ENCODE peak calls at places on chromosomes 4 and X, in six cellular contexts. F, R, N, T, J and C are unnamed samples.

GRCh38 chrX:140507982-140508305 is 3.1 kb upstream of the SOX3 start:
- DNase-seq in F (peak), R (no peak), N (no peak), T (no peak), J (no peak), C (peak)

GRCh38 chrX:106481341-106481740 is 130.4 kb upstream of the RADX start:
- DNase-seq in F (peak), R (peak), N (peak), T (no peak), J (peak), C (peak)

GRCh38 chr4:7195546-7196282 is 3.4 kb downstream of the SORCS2 start:
- DNase-seq in F (no peak), R (no peak), N (no peak), T (no peak), J (no peak), C (peak)

GRCh38 chr4:32864713-32865351 is 2144.7 kb downstream of the PCDH7 start:
- DNase-seq in F (no peak), R (no peak), N (no peak), T (no peak), J (no peak), C (no peak)

GRCh38 chrX:38437093-38437492 is 84.7 kb downstream of the OTC start:
- DNase-seq in F (no peak), R (no peak), N (peak), T (no peak), J (peak), C (no peak)

GRCh38 chr4:47654972-47655693 is 170.1 kb downstream of the ATP10D start:
- DNase-seq in F (no peak), R (no peak), N (no peak), T (no peak), J (no peak), C (no peak)

GRCh38 chr4:156946508-156947197 is 24.9 kb downstream of the PDGFC start:
- DNase-seq in F (no peak), R (peak), N (peak), T (no peak), J (peak), C (no peak)

GRCh38 chr4:13642163-13642562 is 14.6 kb upstream of the BOD1L1 start:
- DNase-seq in F (no peak), R (no peak), N (peak), T (no peak), J (no peak), C (no peak)

GRCh38 chrX:44456685-44457084 is 86.0 kb downstream of the FUNDC1 start:
- DNase-seq in F (no peak), R (no peak), N (no peak), T (no peak), J (no peak), C (no peak)

GRCh38 chr4:121339307-121339706 is 41.5 kb downstream of the QRFPR start:
- DNase-seq in F (no peak), R (no peak), N (no peak), T (no peak), J (peak), C (no peak)

GRCh38 chr4:70651864-70652506 is 14.3 kb downstream of the JCHAIN start:
- DNase-seq in F (peak), R (peak), N (peak), T (no peak), J (peak), C (peak)

GRCh38 chr4:174018236-174018635 is 265.2 kb downstream of the FBXO8 start:
- DNase-seq in F (no peak), R (no peak), N (no peak), T (no peak), J (peak), C (no peak)

GRCh38 chr4:109406337-109406931 is 27.2 kb upstream of the SEC24B start:
- DNase-seq in F (peak), R (peak), N (peak), T (no peak), J (peak), C (no peak)

GRCh38 chrX:140766024-140766611 is 56.6 kb downstream of the LINC00632 start:
- DNase-seq in F (peak), R (peak), N (peak), T (no peak), J (peak), C (peak)

GRCh38 chr4:122476126-122476525 is 19.6 kb upstream of the IL2 start:
- DNase-seq in F (no peak), R (no peak), N (no peak), T (no peak), J (no peak), C (no peak)

GRCh38 chrX:7147431-7147977 is at the start of gene STS:
- DNase-seq in F (peak), R (peak), N (peak), T (no peak), J (peak), C (peak)

GRCh38 chr4:175953960-175954521 is 111.6 kb upstream of the WDR17 start:
- DNase-seq in F (no peak), R (no peak), N (no peak), T (no peak), J (no peak), C (no peak)

GRCh38 chr4:176193898-176194297 is 1.5 kb downstream of the SPATA4 start:
- DNase-seq in F (no peak), R (peak), N (peak), T (no peak), J (peak), C (no peak)

GRCh38 chr4:10089346-10089745 is 27.3 kb downstream of the WDR1 start:
- DNase-seq in F (no peak), R (no peak), N (no peak), T (peak), J (no peak), C (peak)

GRCh38 chr4:39642885-39643550 is 4.4 kb upstream of the SMIM14 start:
- DNase-seq in F (no peak), R (no peak), N (peak), T (no peak), J (no peak), C (no peak)

GRCh38 chr4:120399846-120400245 is 333.2 kb upstream of the MAD2L1 start:
- DNase-seq in F (no peak), R (no peak), N (no peak), T (no peak), J (no peak), C (no peak)

GRCh38 chr4:159229164-159229563 is 126.3 kb downstream of the RAPGEF2 start:
- DNase-seq in F (peak), R (peak), N (peak), T (no peak), J (peak), C (no peak)

GRCh38 chrX:46710927-46711623 is 47.8 kb downstream of the SLC9A7 start:
- DNase-seq in F (no peak), R (no peak), N (no peak), T (no peak), J (no peak), C (no peak)

GRCh38 chr4:186068581-186069402 is at the start of gene TLR3:
- DNase-seq in F (no peak), R (peak), N (peak), T (no peak), J (peak), C (no peak)

GRCh38 chrX:149456476-149457245 is 48.4 kb downstream of the IDS start:
- DNase-seq in F (no peak), R (no peak), N (no peak), T (no peak), J (no peak), C (no peak)

GRCh38 chr4:21380861-21381260 is 567.7 kb downstream of the KCNIP4 start:
- DNase-seq in F (no peak), R (no peak), N (no peak), T (no peak), J (no peak), C (no peak)

GRCh38 chr4:183832776-183833450 is 72.2 kb upstream of the STOX2 start:
- DNase-seq in F (no peak), R (no peak), N (no peak), T (no peak), J (peak), C (no peak)

GRCh38 chr4:113582737-113583136 is 178.8 kb downstream of the CAMK2D start:
- DNase-seq in F (no peak), R (no peak), N (no peak), T (no peak), J (no peak), C (no peak)

GRCh38 chr4:105520819-105521790 is 31.3 kb upstream of the ARHGEF38 start:
- DNase-seq in F (peak), R (peak), N (peak), T (no peak), J (peak), C (no peak)

DNA sequence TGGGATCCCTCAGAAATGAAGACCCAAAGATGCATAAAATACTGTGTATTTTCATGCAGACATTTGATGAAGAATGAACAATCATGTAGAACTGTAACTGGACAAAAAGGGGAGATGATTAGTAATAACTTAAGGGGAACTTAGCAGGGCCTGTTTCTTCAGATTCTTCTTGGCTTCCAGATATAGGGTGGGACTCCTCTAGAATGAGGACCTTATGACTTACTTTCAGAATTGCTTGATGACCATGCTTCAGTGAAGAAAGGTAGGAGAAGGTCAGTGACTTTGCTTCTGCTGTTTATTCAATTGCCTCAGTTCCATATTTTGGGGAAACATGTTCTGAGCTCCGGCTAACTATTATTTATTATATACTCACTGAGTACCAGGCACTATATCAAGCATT is 580.8 kb downstream of the CENPC start:
- DNase-seq in F (no peak), R (no peak), N (no peak), T (no peak), J (no peak), C (no peak)
- H3K23ac ChIP-seq in F (no peak), R (no peak), N (no peak), T (no peak), J (no peak), C (no peak)

GRCh38 chr4:4778491-4779003 is 80.9 kb upstream of the MSX1 start:
- DNase-seq in F (no peak), R (no peak), N (no peak), T (no peak), J (no peak), C (no peak)

GRCh38 chr4:4779486-4779885 is 80.0 kb upstream of the MSX1 start:
- DNase-seq in F (no peak), R (no peak), N (no peak), T (no peak), J (no peak), C (no peak)

GRCh38 chr4:4775493-4776004 is 83.9 kb upstream of the MSX1 start:
- DNase-seq in F (no peak), R (no peak), N (no peak), T (no peak), J (no peak), C (no peak)

GRCh38 chr4:4776335-4776734 is 83.1 kb upstream of the MSX1 start:
- DNase-seq in F (no peak), R (no peak), N (no peak), T (no peak), J (no peak), C (no peak)

GRCh38 chr4:4776934-4777333 is 82.5 kb upstream of the MSX1 start:
- DNase-seq in F (no peak), R (no peak), N (no peak), T (no peak), J (no peak), C (no peak)
- H2AFZ ChIP-seq in F (no peak), R (no peak), N (no peak), T (no peak), J (no peak), C (no peak)

GRCh38 chr4:76704133-76704881 is 193.6 kb downstream of the SOWAHB start:
- DNase-seq in F (no peak), R (peak), N (peak), T (no peak), J (peak), C (no peak)
- H3K23ac ChIP-seq in F (no peak), R (no peak), N (peak), T (no peak), J (no peak), C (no peak)

GRCh38 chrX:30822068-30822671 is 66.9 kb downstream of the TAB3 start:
- DNase-seq in F (no peak), R (no peak), N (no peak), T (no peak), J (no peak), C (no peak)
- H2AFZ ChIP-seq in F (no peak), R (no peak), N (no peak), T (no peak), J (no peak), C (no peak)

GRCh38 chrX:54810532-54810931 is 3.0 kb downstream of the MAGED2 start:
- DNase-seq in F (no peak), R (no peak), N (no peak), T (no peak), J (no peak), C (no peak)

GRCh38 chrX:54808109-54808604 is 612 bp downstream of the MAGED2 start:
- DNase-seq in F (peak), R (peak), N (no peak), T (no peak), J (no peak), C (peak)

GRCh38 chrX:54811301-54811885 is 3.8 kb downstream of the MAGED2 start:
- DNase-seq in F (no peak), R (no peak), N (no peak), T (no peak), J (no peak), C (no peak)

GRCh38 chrX:54808605-54809483 is 1.3 kb downstream of the MAGED2 start:
- DNase-seq in F (peak), R (peak), N (peak), T (peak), J (peak), C (peak)

GRCh38 chrX:54812306-54812705 is 4.8 kb downstream of the MAGED2 start:
- DNase-seq in F (no peak), R (no peak), N (no peak), T (no peak), J (no peak), C (no peak)
- H3K23ac ChIP-seq in F (no peak), R (no peak), N (no peak), T (no peak), J (no peak), C (no peak)

DNA sequence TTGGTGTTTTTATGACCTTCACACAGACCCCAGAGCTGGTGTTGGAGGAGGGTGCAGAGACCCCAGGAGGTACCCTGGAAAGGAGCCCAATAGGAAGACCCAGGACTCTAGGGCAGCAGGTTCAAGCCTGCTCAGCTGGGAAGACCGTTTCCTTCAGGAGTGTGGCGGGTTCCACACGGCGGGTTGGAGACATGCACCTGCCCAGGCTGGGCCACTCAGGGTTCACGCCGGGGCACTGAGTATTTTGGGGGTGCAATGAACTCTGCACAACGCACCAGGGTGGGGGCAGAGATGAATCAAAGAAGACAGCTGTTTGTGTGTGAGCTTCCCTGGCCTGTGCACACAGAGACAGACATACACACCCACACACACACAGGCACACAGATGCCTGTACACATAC is 52.5 kb upstream of the PPP2R3B start:
- DNase-seq in F (no peak), R (no peak), N (no peak), T (no peak), J (no peak), C (no peak)
- H2AFZ ChIP-seq in F (no peak), R (no peak), N (no peak), T (no peak), J (no peak), C (no peak)